ENCODE peak calls at places on chromosomes 3 and 15, in seven cellular contexts. One of them, this sample, is unnamed.

GRCh38 chr15:45157974-45158373 is 28.2 kb downstream of the DUOX1 start:
- DNase-seq in neuronal stem cell: peak; percentile 45
- DNase-seq in HT1080: peak; percentile 84
- DNase-seq in fibroblast of pulmonary artery: peak; percentile 85
- DNase-seq in HL-60: no peak
- DNase-seq in sigmoid colon: no peak
- DNase-seq in CD4-positive, alpha-beta T cell: no peak
- DNase-seq in this sample: peak; percentile 85

GRCh38 chr15:45891766-45892165 is 256.9 kb downstream of the SQOR start:
- DNase-seq in neuronal stem cell: no peak
- DNase-seq in HT1080: no peak
- DNase-seq in fibroblast of pulmonary artery: peak; percentile 7
- DNase-seq in HL-60: no peak
- DNase-seq in sigmoid colon: no peak
- DNase-seq in CD4-positive, alpha-beta T cell: no peak
- DNase-seq in this sample: no peak

GRCh38 chr3:27675287-27675686 is 46.8 kb downstream of the EOMES start:
- DNase-seq in neuronal stem cell: no peak
- DNase-seq in HT1080: no peak
- DNase-seq in fibroblast of pulmonary artery: peak; percentile 85
- DNase-seq in HL-60: no peak
- DNase-seq in sigmoid colon: no peak
- DNase-seq in CD4-positive, alpha-beta T cell: no peak
- DNase-seq in this sample: peak; percentile 92

GRCh38 chr15:80880086-80880485 is 100.9 kb downstream of the CEMIP start:
- DNase-seq in neuronal stem cell: no peak
- DNase-seq in HT1080: no peak
- DNase-seq in fibroblast of pulmonary artery: no peak
- DNase-seq in HL-60: no peak
- DNase-seq in sigmoid colon: no peak
- DNase-seq in CD4-positive, alpha-beta T cell: no peak
- DNase-seq in this sample: no peak

GRCh38 chr15:77519540-77519939 is 98.9 kb downstream of the HMG20A start:
- DNase-seq in neuronal stem cell: no peak
- DNase-seq in HT1080: no peak
- DNase-seq in fibroblast of pulmonary artery: no peak
- DNase-seq in HL-60: no peak
- DNase-seq in sigmoid colon: peak; percentile 18
- DNase-seq in CD4-positive, alpha-beta T cell: no peak
- DNase-seq in this sample: no peak

GRCh38 chr3:49456417-49456816 is 13.7 kb upstream of the DAG1 start:
- DNase-seq in neuronal stem cell: no peak
- DNase-seq in HT1080: peak; percentile 14
- DNase-seq in fibroblast of pulmonary artery: peak; percentile 30
- DNase-seq in HL-60: no peak
- DNase-seq in sigmoid colon: no peak
- DNase-seq in CD4-positive, alpha-beta T cell: no peak
- DNase-seq in this sample: no peak

GRCh38 chr3:146817705-146818104 is 212.6 kb upstream of the PLSCR5 start:
- DNase-seq in neuronal stem cell: no peak
- DNase-seq in HT1080: peak; percentile 39
- DNase-seq in fibroblast of pulmonary artery: peak; percentile 45
- DNase-seq in HL-60: no peak
- DNase-seq in sigmoid colon: no peak
- DNase-seq in CD4-positive, alpha-beta T cell: no peak
- DNase-seq in this sample: peak; percentile 51

GRCh38 chr15:51114437-51115119 is 19.9 kb upstream of the TNFAIP8L3 start:
- DNase-seq in neuronal stem cell: no peak
- DNase-seq in HT1080: no peak
- DNase-seq in fibroblast of pulmonary artery: peak; percentile 75
- DNase-seq in HL-60: no peak
- DNase-seq in sigmoid colon: no peak
- DNase-seq in CD4-positive, alpha-beta T cell: no peak
- DNase-seq in this sample: peak; percentile 74

GRCh38 chr3:31858439-31858838 is 122.6 kb downstream of the OSBPL10 start:
- DNase-seq in neuronal stem cell: no peak
- DNase-seq in HT1080: peak; percentile 23
- DNase-seq in fibroblast of pulmonary artery: no peak
- DNase-seq in HL-60: no peak
- DNase-seq in sigmoid colon: no peak
- DNase-seq in CD4-positive, alpha-beta T cell: no peak
- DNase-seq in this sample: peak; percentile 7

GRCh38 chr3:114872056-114872455 is 275.0 kb downstream of the ZBTB20 start:
- DNase-seq in neuronal stem cell: no peak
- DNase-seq in HT1080: no peak
- DNase-seq in fibroblast of pulmonary artery: peak; percentile 26
- DNase-seq in HL-60: no peak
- DNase-seq in sigmoid colon: no peak
- DNase-seq in CD4-positive, alpha-beta T cell: no peak
- DNase-seq in this sample: peak; percentile 45

GRCh38 chr3:4768021-4768420 is 211.2 kb upstream of the BHLHE40 start:
- DNase-seq in neuronal stem cell: no peak
- DNase-seq in HT1080: no peak
- DNase-seq in fibroblast of pulmonary artery: no peak
- DNase-seq in HL-60: no peak
- DNase-seq in sigmoid colon: no peak
- DNase-seq in CD4-positive, alpha-beta T cell: no peak
- DNase-seq in this sample: no peak

GRCh38 chr15:84911879-84912660 is 27.6 kb downstream of the SLC28A1 start:
- DNase-seq in neuronal stem cell: no peak
- DNase-seq in HT1080: peak; percentile 98
- DNase-seq in fibroblast of pulmonary artery: peak; percentile 100
- DNase-seq in HL-60: no peak
- DNase-seq in sigmoid colon: peak; percentile 97
- DNase-seq in CD4-positive, alpha-beta T cell: no peak
- DNase-seq in this sample: peak; percentile 100